ENCODE peak calls at places on chromosomes 12 and 14, in ten cellular contexts. Y is Daoy; B is OCI-LY7; E is activated CD4-positive, alpha-beta T cell treated with anti-CD3 and anti-CD28 coated beads for 4 hours; O is GM03348; F is NCI-H446 treated with DMSO at 0.1 percent for 48 hours; S is nephron progenitor cell; D is T-helper 1 cell; K is endodermal cell; L is fibroblast of the conjunctiva. G is an unnamed sample.

GRCh38 chr12:69985656-69986055 is 160.6 kb downstream of the MYRFL start:
- DNase-seq in Y (peak), D (no peak), O (no peak), E (no peak), K (peak), F (no peak), S (peak), L (no peak), B (peak), G (no peak)

GRCh38 chr14:92696356-92696755 is 52.1 kb downstream of the LGMN start:
- DNase-seq in O (no peak), F (no peak), L (no peak), D (no peak), B (no peak), K (no peak), E (no peak), Y (no peak), S (no peak), G (no peak)

GRCh38 chr14:60655114-60655897 is 6.0 kb upstream of the SIX1 start:
- DNase-seq in F (no peak), K (peak), D (no peak), E (no peak), S (peak), Y (no peak), O (no peak), L (no peak), B (no peak), G (no peak)

GRCh38 chr14:71488703-71489141 is 443.5 kb upstream of the RGS6 start:
- DNase-seq in O (peak), K (no peak), D (no peak), L (no peak), S (no peak), B (no peak), Y (no peak), E (no peak), F (no peak), G (no peak)

GRCh38 chr12:126338031-126338441 is 1272.8 kb downstream of the AACS start:
- DNase-seq in L (no peak), B (no peak), Y (no peak), D (no peak), K (no peak), E (no peak), O (no peak), S (no peak), F (no peak), G (no peak)

GRCh38 chr12:102067574-102068258 is 5.9 kb upstream of the WASHC3 start:
- DNase-seq in Y (peak), F (no peak), E (no peak), S (no peak), O (peak), D (no peak), K (no peak), L (peak), B (no peak), G (no peak)

GRCh38 chr12:71639341-71639760 is 24.3 kb downstream of the ZFC3H1 start:
- DNase-seq in K (peak), L (no peak), B (peak), Y (no peak), S (no peak), F (no peak), D (no peak), E (no peak), O (no peak), G (no peak)

GRCh38 chr12:14710632-14711324 is 14.4 kb upstream of the GUCY2C start:
- DNase-seq in Y (no peak), D (no peak), L (no peak), E (no peak), K (peak), B (no peak), S (no peak), O (no peak), F (no peak), G (no peak)

GRCh38 chr12:24905431-24905830 is 43.5 kb downstream of the BCAT1 start:
- DNase-seq in D (no peak), K (no peak), O (no peak), S (no peak), F (no peak), E (no peak), B (no peak), L (no peak), Y (no peak), G (no peak)

G was measured in ascending aorta.